ENCODE peak calls at places on chromosomes 3 and 15, in five cellular contexts. Y is EH; H is tibial nerve; N is HCEC 1CT; F is activated naive CD8-positive, alpha-beta T cell treated with anti-CD3 and anti-CD28 coated beads, Interleukin-2, amount 50 U/mL, for 24 hours. V is an unnamed sample.

GRCh38 chr3:128999104-128999503 is 2.0 kb upstream of the EFCC1 start:
- DNase-seq in H (no peak), F (no peak), N (no peak), Y (no peak), V (no peak)

GRCh38 chr3:118692417-118692816 is 342.2 kb downstream of the IGSF11 start:
- DNase-seq in Y (no peak), N (no peak), F (no peak), H (no peak), V (no peak)

GRCh38 chr3:123719785-123720531 is 135.1 kb upstream of the HACD2 start:
- DNase-seq in F (no peak), Y (no peak), N (no peak), H (no peak), V (no peak)

GRCh38 chr3:42600111-42600957 is at the start of gene NKTR:
- DNase-seq in H (peak), F (peak), Y (peak), N (peak), V (peak)

GRCh38 chr3:87145553-87145952 is 81.6 kb upstream of the CHMP2B start:
- DNase-seq in F (peak), Y (peak), N (peak), H (no peak), V (no peak)

GRCh38 chr3:115825046-115825445 is 201.7 kb downstream of the GAP43 start:
- DNase-seq in Y (peak), N (no peak), H (no peak), F (no peak), V (no peak)

GRCh38 chr3:71050133-71050520 is 533.4 kb downstream of the FOXP1 start:
- DNase-seq in Y (peak), N (no peak), H (no peak), F (no peak), V (no peak)

GRCh38 chr3:128726691-128727031 is 678 bp downstream of the RAB7A start:
- DNase-seq in H (peak), F (peak), N (peak), Y (peak), V (peak)

GRCh38 chr3:59286791-59287531 is 237.1 kb upstream of the CFAP20DC start:
- DNase-seq in H (no peak), Y (peak), N (no peak), F (peak), V (peak)

GRCh38 chr15:39834256-39834655 is 51.6 kb upstream of the FSIP1 start:
- DNase-seq in H (no peak), N (peak), F (no peak), Y (peak), V (no peak)

GRCh38 chr3:167162083-167162482 is 218.0 kb downstream of the ZBBX start:
- DNase-seq in Y (no peak), N (no peak), F (no peak), H (no peak), V (no peak)

GRCh38 chr3:50356553-50356952 is 2.8 kb downstream of the TMEM115 start:
- DNase-seq in H (no peak), N (no peak), F (no peak), Y (peak), V (no peak)

GRCh38 chr3:188439080-188439479 is 285.1 kb downstream of the LPP start:
- DNase-seq in F (peak), Y (peak), N (no peak), H (no peak), V (no peak)

GRCh38 chr3:55315396-55315795 is 171.7 kb downstream of the WNT5A start:
- DNase-seq in N (no peak), F (no peak), H (no peak), Y (no peak), V (no peak)

GRCh38 chr3:191361456-191361855 is 31.1 kb upstream of the UTS2B start:
- DNase-seq in N (no peak), F (no peak), H (no peak), Y (no peak), V (no peak)

GRCh38 chr3:197222816-197223419 is 75.5 kb downstream of the DLG1 start:
- DNase-seq in H (no peak), N (no peak), Y (no peak), F (no peak), V (no peak)

GRCh38 chr3:43073836-43074220 is 32.1 kb downstream of the POMGNT2 start:
- DNase-seq in H (no peak), F (no peak), Y (no peak), N (no peak), V (no peak)

GRCh38 chr3:183613366-183614293 is 21.8 kb upstream of the KLHL24 start:
- DNase-seq in N (no peak), Y (peak), F (no peak), H (no peak), V (no peak)

GRCh38 chr15:25989327-25989726 is 126.2 kb upstream of the ATP10A start:
- DNase-seq in Y (no peak), F (peak), N (no peak), H (no peak), V (no peak)

GRCh38 chr3:81302045-81302444 is 459.4 kb downstream of the GBE1 start:
- DNase-seq in H (no peak), N (peak), F (peak), Y (peak), V (no peak)

GRCh38 chr15:76336254-76337046 is at the start of gene ISL2:
- DNase-seq in H (no peak), F (peak), Y (peak), N (peak), V (no peak)

GRCh38 chr15:38217181-38217580 is 35.5 kb upstream of the SPRED1 start:
- DNase-seq in Y (peak), N (peak), H (no peak), F (no peak), V (no peak)

GRCh38 chr15:60720084-60720483 is 241.1 kb upstream of the ICE2 start:
- DNase-seq in N (no peak), F (no peak), Y (no peak), H (no peak), V (no peak)

GRCh38 chr15:60494108-60494507 is 15.2 kb upstream of the ICE2 start:
- DNase-seq in N (no peak), H (no peak), F (no peak), Y (no peak), V (no peak)

GRCh38 chr3:55538158-55538557 is 51.1 kb upstream of the WNT5A start:
- DNase-seq in N (no peak), H (no peak), Y (no peak), F (no peak), V (no peak)

GRCh38 chr15:88847144-88847543 is 43.9 kb downstream of the ACAN start:
- DNase-seq in N (no peak), Y (no peak), F (no peak), H (no peak), V (no peak)

GRCh38 chr3:125322166-125322565 is 53.0 kb downstream of the ZNF148 start:
- DNase-seq in F (no peak), Y (peak), N (peak), H (no peak), V (no peak)

GRCh38 chr3:34947849-34948248 is 691.5 kb upstream of the ARPP21 start:
- DNase-seq in Y (peak), F (no peak), H (no peak), N (no peak), V (no peak)

GRCh38 chr3:87410110-87410509 is 133.7 kb upstream of the POU1F1 start:
- DNase-seq in Y (peak), N (no peak), F (no peak), H (no peak), V (no peak)

GRCh38 chr15:34855397-34855796 is 60.0 kb upstream of the ACTC1 start:
- DNase-seq in Y (peak), F (no peak), H (no peak), N (peak), V (no peak)

GRCh38 chr15:70127288-70127746 is 29.6 kb upstream of the TLE3 start:
- DNase-seq in Y (no peak), F (no peak), H (peak), N (no peak), V (peak)

GRCh38 chr3:136862611-136862951 is 573 bp downstream of the NCK1 start:
- DNase-seq in Y (peak), N (peak), F (peak), H (peak), V (peak)